ENCODE peak calls at places on chromosome X, in four cellular contexts. C is PC-3, V is mucosa of descending colon, X is RWPE2. G is an unnamed sample.

GRCh38 chrX:8429692-8430249 is 34.9 kb upstream of the VCX3B start:
- DNase-seq in C (no peak), V (no peak), X (no peak), G (no peak)

GRCh38 chrX:49793686-49794085 is 35.4 kb upstream of the PAGE4 start:
- DNase-seq in C (no peak), V (no peak), X (no peak), G (no peak)

GRCh38 chrX:113919387-113919786 is 664.5 kb upstream of the HTR2C start:
- DNase-seq in C (no peak), V (no peak), X (no peak), G (no peak)

GRCh38 chrX:136028383-136028984 is 43.2 kb downstream of the SLC9A6 start:
- DNase-seq in C (peak), V (no peak), X (no peak), G (peak)

GRCh38 chrX:98067611-98068010 is 1183.9 kb downstream of the RPA4 start:
- DNase-seq in C (no peak), V (no peak), X (no peak), G (no peak)

GRCh38 chrX:150696836-150697235 is 3.6 kb downstream of the MTMR1 start:
- DNase-seq in C (no peak), V (no peak), X (no peak), G (no peak)

GRCh38 chrX:30653415-30654131 is at the start of gene GK:
- DNase-seq in C (peak), V (no peak), X (no peak), G (peak)

GRCh38 chrX:120456973-120457372 is 12.1 kb downstream of the LAMP2 start:
- DNase-seq in C (peak), V (no peak), X (no peak), G (peak)

GRCh38 chrX:101485212-101486064 is at the start of gene ARMCX4:
- DNase-seq in C (no peak), V (peak), X (no peak), G (peak)

GRCh38 chrX:115595049-115595448 is 34.1 kb downstream of the PLS3 start:
- DNase-seq in C (no peak), V (no peak), X (no peak), G (peak)

GRCh38 chrX:110509778-110510510 is 151.3 kb downstream of the RTL9 start:
- DNase-seq in C (peak), V (no peak), X (no peak), G (no peak)

GRCh38 chrX:71366674-71367256 is 608 bp downstream of the TAF1 start:
- DNase-seq in C (no peak), V (peak), X (no peak), G (peak)

GRCh38 chrX:120725874-120726273 is 96.0 kb upstream of the C1GALT1C1 start:
- DNase-seq in C (no peak), V (no peak), X (no peak), G (no peak)

GRCh38 chrX:41087219-41087618 is 2.0 kb downstream of the USP9X start:
- DNase-seq in C (peak), V (no peak), X (no peak), G (no peak)

GRCh38 chrX:16436348-16437188 is 213.4 kb upstream of the S100G start:
- DNase-seq in C (peak), V (peak), X (peak), G (peak)

GRCh38 chrX:48972214-48973164 is 845 bp upstream of the KCND1 start:
- DNase-seq in C (peak), V (peak), X (no peak), G (peak)

GRCh38 chrX:65985922-65986588 is 53.8 kb downstream of the VSIG4 start:
- DNase-seq in C (peak), V (no peak), X (no peak), G (peak)

GRCh38 chrX:48714573-48714972 is 18.0 kb downstream of the SUV39H1 start:
- DNase-seq in C (peak), V (no peak), X (no peak), G (peak)

GRCh38 chrX:56068274-56068758 is 163.8 kb upstream of the KLF8 start:
- DNase-seq in C (no peak), V (no peak), X (no peak), G (no peak)

GRCh38 chrX:25754399-25754798 is 383.7 kb upstream of the MAGEB18 start:
- DNase-seq in C (no peak), V (no peak), X (no peak), G (no peak)

GRCh38 chrX:138875472-138875871 is 164.0 kb upstream of the FGF13 start:
- DNase-seq in C (no peak), V (no peak), X (no peak), G (no peak)

GRCh38 chrX:130103605-130104004 is 6.7 kb downstream of the ELF4 start:
- DNase-seq in C (no peak), V (no peak), X (no peak), G (no peak)

GRCh38 chrX:154526901-154527675 is 11.1 kb upstream of the FAM3A start:
- DNase-seq in C (peak), V (peak), X (no peak), G (peak)
- H3K4me3 ChIP-seq in C (peak), V (no peak), X (no peak), G (no peak)

GRCh38 chrX:13112499-13112898 is 68.1 kb upstream of the FAM9C start:
- DNase-seq in C (peak), V (no peak), X (no peak), G (no peak)

GRCh38 chrX:13115457-13115856 is 71.0 kb upstream of the FAM9C start:
- DNase-seq in C (no peak), V (no peak), X (no peak), G (no peak)

GRCh38 chrX:13109811-13110210 is 65.4 kb upstream of the FAM9C start:
- DNase-seq in C (no peak), V (no peak), X (no peak), G (peak)

DNA sequence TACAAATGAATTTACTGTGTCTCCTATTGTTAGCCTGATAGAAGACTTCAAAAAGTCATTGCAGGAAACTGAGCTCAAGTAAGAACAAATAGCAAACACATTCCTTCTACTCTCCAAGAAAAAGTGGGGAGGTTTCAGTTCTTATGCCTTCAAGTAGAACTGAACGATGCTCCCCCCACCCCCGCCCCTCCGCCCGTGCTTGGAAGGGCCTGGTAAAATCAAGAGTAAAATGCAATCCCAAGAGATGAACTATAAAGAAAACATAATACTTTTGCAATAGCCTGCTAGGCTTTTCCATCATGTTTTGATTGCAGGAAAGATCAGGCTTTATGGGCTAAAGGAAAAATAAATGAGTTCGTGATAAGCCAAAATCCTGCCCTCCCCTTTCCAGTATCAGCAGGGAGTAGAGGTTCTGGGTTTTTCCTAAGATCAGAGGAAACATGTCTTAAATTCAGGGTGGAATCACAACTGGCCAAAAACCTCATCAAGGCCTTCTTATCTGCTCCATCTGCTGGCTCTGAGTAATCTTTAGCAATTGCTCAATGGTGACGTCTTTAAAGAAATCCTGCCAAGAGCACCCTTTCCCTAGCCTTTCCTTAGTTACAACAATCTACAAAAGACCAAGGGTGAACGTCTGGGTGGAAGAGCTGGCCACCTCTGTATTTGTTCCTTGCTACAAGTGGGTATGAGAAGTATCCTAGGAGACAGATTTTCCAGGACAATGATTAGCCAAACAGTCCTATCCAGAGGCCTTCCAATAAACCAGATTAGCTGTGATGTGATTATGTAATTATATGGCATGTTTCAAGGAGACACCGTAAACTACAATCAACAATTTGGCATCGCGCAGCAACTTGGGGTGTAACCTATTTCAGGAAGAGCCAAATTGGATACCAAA is 66.3 kb upstream of the FAM9C start:
- DNase-seq in C (peak), V (no peak), X (no peak), G (peak)
- TF ChIP-seq CTCF in C (no peak), V (no peak), X (no peak), G (no peak)

GRCh38 chrX:103329991-103330390 is at the start of gene TCEAL7:
- DNase-seq in C (no peak), V (no peak), X (no peak), G (peak)
- H3K4me3 ChIP-seq in C (no peak), V (no peak), X (no peak), G (peak)

DNA sequence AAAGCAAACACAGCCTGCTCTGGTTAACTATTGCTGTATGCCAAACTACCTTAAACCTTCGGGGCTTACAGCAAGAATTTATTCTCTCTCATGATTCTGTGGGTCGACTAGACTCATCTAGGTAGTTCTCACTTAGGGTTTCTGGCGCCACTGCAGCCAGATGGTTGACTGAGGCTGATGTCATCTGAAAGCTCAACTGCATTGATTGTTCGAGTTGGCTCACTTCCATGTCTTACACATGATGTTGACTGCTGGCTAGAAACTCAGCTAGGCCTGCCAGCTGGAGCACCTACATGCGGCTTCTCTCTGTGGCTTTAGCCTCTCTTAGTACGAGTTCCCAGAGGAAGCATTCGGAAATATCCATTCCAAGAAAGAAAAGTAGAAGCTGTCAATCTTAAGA is 103.2 kb downstream of the SRPX start:
- DNase-seq in C (no peak), V (no peak), X (no peak), G (peak)
- TF ChIP-seq CTCF in C (no peak), V (no peak), X (no peak), G (no peak)

DNA sequence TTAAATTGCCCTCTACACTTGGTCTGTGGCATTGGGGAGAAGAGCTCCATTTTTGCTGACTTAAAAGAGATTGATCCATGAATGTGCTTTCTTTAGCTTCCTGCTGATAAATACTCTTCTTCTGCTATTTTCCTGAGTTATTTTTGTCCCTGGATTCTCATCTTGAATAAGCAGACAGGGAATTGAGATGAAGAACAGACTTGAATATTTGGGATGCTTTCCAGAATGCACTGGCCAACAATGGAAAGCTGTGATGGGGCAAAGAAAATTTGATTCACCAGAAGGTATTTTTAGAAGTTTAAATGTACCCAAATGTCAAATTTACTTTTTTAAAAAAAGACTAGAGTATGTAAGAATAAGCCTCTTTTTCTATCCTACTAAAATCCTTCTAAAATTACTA is 309.9 kb upstream of the PPP1R2C start:
- DNase-seq in C (no peak), V (no peak), X (no peak), G (no peak)
- H3K4me3 ChIP-seq in C (no peak), V (no peak), X (no peak), G (no peak)

DNA sequence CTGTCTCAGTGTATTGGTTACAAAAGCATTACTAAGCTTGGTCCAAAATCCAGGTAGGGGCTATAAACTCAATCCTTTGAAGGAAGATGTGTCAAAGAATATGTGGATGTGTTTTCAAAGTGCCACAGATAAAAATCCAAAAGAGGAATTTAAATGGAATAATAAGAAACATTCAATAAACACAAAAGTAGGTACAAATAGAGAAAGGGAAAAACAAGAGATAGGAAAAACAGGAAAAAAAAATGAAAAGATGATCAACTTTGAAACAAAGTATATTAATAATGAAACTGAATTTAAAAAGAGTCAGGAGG is 64.0 kb downstream of the PPP4R3C start:
- DNase-seq in C (no peak), V (no peak), X (no peak), G (no peak)
- TF ChIP-seq CTCF in C (no peak), V (no peak), X (peak), G (no peak)

DNA sequence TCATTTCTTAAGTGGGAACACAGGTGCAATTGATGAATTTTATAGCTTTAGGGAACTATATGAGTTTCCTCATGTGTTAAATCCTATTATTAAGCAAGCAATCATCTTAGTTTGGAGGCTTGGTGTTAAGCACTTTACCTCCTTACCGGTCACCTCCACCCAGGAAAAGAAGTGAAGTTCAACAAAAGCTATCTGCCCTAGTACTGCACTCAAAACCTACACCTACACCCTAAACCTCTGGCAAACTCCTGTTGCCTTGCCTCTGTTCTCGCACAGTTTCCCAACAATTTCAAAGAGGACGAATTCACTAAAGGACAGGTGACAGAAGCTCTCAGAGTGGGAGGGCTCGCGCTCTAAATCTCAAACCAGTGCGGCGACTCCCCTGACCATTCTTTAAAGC is 85.7 kb upstream of the TENT5D start:
- DNase-seq in C (no peak), V (no peak), X (no peak), G (no peak)
- H3K4me3 ChIP-seq in C (peak), V (no peak), X (no peak), G (peak)

GRCh38 chrX:2390754-2391153 is 110.0 kb downstream of the DHRSX start:
- DNase-seq in C (no peak), V (no peak), X (no peak), G (no peak)

GRCh38 chrX:2388669-2389068 is 112.1 kb downstream of the DHRSX start:
- DNase-seq in C (no peak), V (no peak), X (no peak), G (no peak)

GRCh38 chrX:2389324-2389723 is 111.5 kb downstream of the DHRSX start:
- DNase-seq in C (no peak), V (no peak), X (no peak), G (no peak)

GRCh38 chrX:2395261-2395850 is 105.4 kb downstream of the DHRSX start:
- DNase-seq in C (no peak), V (no peak), X (no peak), G (no peak)

DNA sequence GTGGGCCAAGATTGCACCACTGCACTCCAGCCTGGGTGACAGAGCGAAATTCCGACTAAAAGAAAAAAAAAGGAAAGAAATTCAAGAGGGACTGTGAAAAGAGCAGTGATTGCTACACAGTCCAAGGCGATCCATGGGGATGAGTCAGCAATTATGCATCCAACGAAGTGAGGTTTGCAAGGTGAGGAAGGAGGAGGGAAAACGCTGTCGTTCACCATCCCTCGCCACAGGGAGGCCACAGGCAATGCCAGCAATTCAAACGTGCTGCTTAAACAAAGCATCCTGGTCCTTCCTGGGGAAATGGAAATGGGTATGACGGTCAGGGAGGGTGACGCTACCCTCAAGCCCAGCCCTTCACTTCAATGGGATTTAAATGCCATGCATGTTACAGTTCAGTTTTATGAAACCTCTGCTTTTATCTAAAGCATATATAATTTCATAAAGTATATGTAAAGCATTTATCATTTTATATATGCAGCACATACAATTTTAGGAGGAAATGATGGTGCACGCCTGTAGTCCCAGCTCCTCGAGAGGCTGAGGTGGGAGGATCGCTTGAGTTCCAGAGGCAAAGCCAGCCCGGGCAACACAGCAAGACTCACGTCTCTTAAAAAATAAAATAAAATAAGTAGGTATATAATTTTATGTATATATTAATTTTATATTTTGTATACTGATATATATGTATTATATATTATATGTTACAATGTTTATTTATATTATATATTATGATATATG is 108.7 kb downstream of the DHRSX start:
- DNase-seq in C (peak), V (no peak), X (peak), G (peak)
- TF ChIP-seq CTCF in C (no peak), V (no peak), X (peak), G (no peak)